ENCODE peak calls at places on chromosome 22, in six cellular contexts. H is Calu3, X is thoracic aorta, O is BJ, G is RWPE1, N is neural crest cell. E is an unnamed sample.

GRCh38 chr22:26768986-26769385 is 111.6 kb downstream of the MIAT start:
- DNase-seq in H (no peak), X (no peak), O (no peak), G (no peak), N (no peak), E (no peak)

GRCh38 chr22:16800358-16800757 is 24.9 kb downstream of the XKR3 start:
- DNase-seq in H (no peak), X (no peak), G (no peak), N (no peak), O (no peak), E (no peak)

GRCh38 chr22:20239063-20239950 is 28.8 kb downstream of the RTN4R start:
- DNase-seq in G (no peak), N (no peak), X (no peak), O (no peak), H (no peak), E (peak)

GRCh38 chr22:50299724-50300619 is 7.5 kb downstream of the PLXNB2 start:
- DNase-seq in G (no peak), O (no peak), N (peak), X (no peak), H (peak), E (peak)

GRCh38 chr22:44407404-44408226 is 90.4 kb downstream of the RTL6 start:
- DNase-seq in N (no peak), H (no peak), O (no peak), X (no peak), G (no peak), E (no peak)

GRCh38 chr22:43396934-43397457 is 14.8 kb upstream of the MPPED1 start:
- DNase-seq in N (no peak), G (no peak), H (no peak), X (no peak), O (no peak), E (no peak)

GRCh38 chr22:20133930-20134549 is 2.4 kb downstream of the ZDHHC8 start:
- DNase-seq in G (no peak), X (no peak), H (no peak), N (no peak), O (no peak), E (no peak)

GRCh38 chr22:44878483-44879300 is 126.3 kb downstream of the ARHGAP8 start:
- DNase-seq in H (no peak), N (no peak), X (no peak), O (no peak), G (no peak), E (no peak)

GRCh38 chr22:49406047-49406650 is 421.5 kb downstream of the BRD1 start:
- DNase-seq in O (no peak), G (no peak), X (no peak), H (no peak), N (no peak), E (no peak)

GRCh38 chr22:48898524-48899377 is 928.9 kb downstream of the BRD1 start:
- DNase-seq in G (no peak), H (no peak), N (no peak), O (no peak), X (no peak), E (no peak)

GRCh38 chr22:20781272-20781990 is 7.5 kb downstream of the SERPIND1 start:
- DNase-seq in G (no peak), O (no peak), N (no peak), X (no peak), H (no peak), E (no peak)

GRCh38 chr22:50635591-50635990 is 7.6 kb upstream of the ARSA start:
- DNase-seq in G (no peak), N (no peak), H (no peak), X (no peak), O (no peak), E (no peak)

GRCh38 chr22:50456466-50457234 is 18.2 kb downstream of the SBF1 start:
- DNase-seq in N (no peak), O (no peak), G (no peak), X (no peak), H (no peak), E (no peak)

GRCh38 chr22:26923498-26923897 is 266.1 kb downstream of the MIAT start:
- DNase-seq in N (no peak), G (no peak), X (no peak), H (no peak), O (no peak), E (no peak)

GRCh38 chr22:20624161-20624616 is 116.8 kb downstream of the MED15 start:
- DNase-seq in X (no peak), H (no peak), O (no peak), N (no peak), G (no peak), E (no peak)

GRCh38 chr22:49088801-49089791 is 738.6 kb downstream of the BRD1 start:
- DNase-seq in N (no peak), H (no peak), G (no peak), X (no peak), O (no peak), E (no peak)

DNA sequence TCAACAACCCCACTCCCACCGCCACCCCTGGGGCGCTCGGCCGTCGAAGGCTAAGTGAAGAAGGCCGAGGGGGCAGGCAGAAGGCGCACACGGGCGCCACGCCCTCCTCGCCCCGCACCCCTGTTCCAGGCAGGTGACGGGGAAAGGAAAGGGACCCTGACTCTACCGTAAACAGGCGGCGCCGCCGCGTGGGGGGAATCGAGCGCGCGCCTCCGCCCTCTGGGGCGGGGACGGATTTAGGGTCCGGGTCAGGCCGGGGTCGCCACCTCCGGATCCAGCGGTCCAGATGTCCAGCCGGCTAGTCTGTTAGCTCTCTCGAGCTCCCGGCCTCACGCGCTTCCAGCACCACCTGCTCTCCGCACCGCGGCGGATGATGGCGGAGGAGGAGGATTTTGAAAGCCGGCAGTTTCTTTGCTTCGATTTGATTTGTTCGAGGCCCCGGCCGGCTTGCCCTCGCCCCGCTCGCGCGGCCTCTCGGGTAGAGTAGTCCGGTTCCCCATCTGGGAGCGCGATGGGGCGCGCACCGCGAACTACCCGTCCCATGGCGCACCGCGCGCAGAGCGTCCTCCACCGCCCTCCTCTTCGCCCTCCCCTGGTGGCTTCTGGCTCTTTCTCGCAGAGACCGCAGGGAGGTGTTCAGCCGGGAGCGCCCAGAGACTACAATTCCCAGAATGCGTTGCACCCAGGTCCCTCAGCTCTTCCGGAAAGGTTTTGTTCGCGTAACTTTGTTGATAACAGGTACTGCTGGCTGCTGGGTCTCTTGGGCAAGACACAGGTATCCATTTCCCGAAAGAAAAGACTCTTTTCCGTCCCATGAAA is at the start of gene RANGAP1:
- DNase-seq in N (peak), G (peak), H (peak), O (peak), X (peak), E (peak)
- TF ChIP-seq CTCF in N (peak), G (no peak), H (no peak), O (peak), X (peak), E (no peak)

GRCh38 chr22:46388647-46389046 is 53.1 kb downstream of the TRMU start:
- DNase-seq in G (no peak), X (no peak), O (no peak), N (no peak), H (no peak), E (no peak)

GRCh38 chr22:46389081-46389480 is 53.6 kb downstream of the TRMU start:
- DNase-seq in H (no peak), N (no peak), G (no peak), X (no peak), O (no peak), E (no peak)

GRCh38 chr22:46382524-46382923 is 47.0 kb downstream of the TRMU start:
- DNase-seq in O (no peak), X (no peak), N (no peak), H (no peak), G (no peak), E (no peak)

GRCh38 chr22:46387748-46388147 is 52.2 kb downstream of the TRMU start:
- DNase-seq in X (no peak), H (no peak), N (no peak), G (no peak), O (no peak), E (no peak)

GRCh38 chr22:46386312-46386711 is 50.8 kb downstream of the TRMU start:
- DNase-seq in X (no peak), O (no peak), G (no peak), N (no peak), H (no peak), E (no peak)
- TF ChIP-seq CTCF in X (no peak), O (no peak), G (no peak), N (peak), H (peak), E (no peak)

GRCh38 chr22:24935771-24936483 is 10.6 kb downstream of the LHFPL7 start:
- DNase-seq in N (no peak), O (no peak), X (no peak), H (no peak), G (no peak), E (no peak)

GRCh38 chr22:24942301-24942700 is 4.2 kb downstream of the LHFPL7 start:
- DNase-seq in X (no peak), N (no peak), O (no peak), G (no peak), H (no peak), E (no peak)

GRCh38 chr22:24938741-24939341 is 7.7 kb downstream of the LHFPL7 start:
- DNase-seq in N (peak), X (no peak), G (peak), H (peak), O (no peak), E (no peak)

GRCh38 chr22:24937114-24937513 is 9.4 kb downstream of the LHFPL7 start:
- DNase-seq in X (no peak), N (peak), H (peak), O (no peak), G (no peak), E (no peak)
- TF ChIP-seq CTCF in X (no peak), N (peak), H (peak), O (no peak), G (peak), E (peak)

GRCh38 chr22:38029370-38029769 is 27.8 kb upstream of the PICK1 start:
- DNase-seq in H (no peak), X (no peak), G (no peak), O (no peak), N (no peak), E (no peak)
- TF ChIP-seq CTCF in H (no peak), X (no peak), G (no peak), O (no peak), N (no peak), E (no peak)

DNA sequence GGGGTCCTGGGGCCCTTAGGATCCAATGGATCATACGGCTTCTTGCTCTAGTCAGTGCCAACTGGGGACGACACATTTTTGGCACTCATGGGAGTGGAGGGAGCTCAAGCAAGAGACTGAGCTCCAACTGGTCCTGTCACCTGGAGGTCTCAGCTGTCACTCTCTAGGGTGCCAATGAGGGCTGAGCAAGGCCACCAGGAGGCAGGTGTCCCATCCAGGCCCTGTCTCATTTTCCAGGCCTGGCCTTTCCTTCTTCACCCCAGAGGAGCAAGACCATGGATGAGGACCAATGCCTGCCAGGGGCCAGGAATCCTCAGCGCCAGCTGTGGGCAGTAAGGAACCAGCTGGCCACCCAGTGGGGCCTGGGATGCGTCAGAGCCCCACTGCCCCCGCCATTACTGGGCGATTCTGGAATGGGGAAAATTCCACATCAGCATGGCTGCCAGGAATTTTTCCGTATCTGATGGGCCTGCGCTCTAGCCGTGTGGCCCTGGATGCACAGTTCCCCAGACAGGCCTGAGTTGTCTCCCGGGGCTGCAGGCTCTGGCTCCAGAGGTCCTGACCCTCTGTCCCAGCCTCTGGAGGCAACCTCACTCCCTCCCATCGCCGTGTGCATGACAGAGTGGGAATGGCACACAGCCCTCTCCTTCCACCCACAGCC is 676 bp upstream of the GAL3ST1 start:
- DNase-seq in O (no peak), H (no peak), N (no peak), G (no peak), X (peak), E (no peak)
- TF ChIP-seq CTCF in O (peak), H (no peak), N (peak), G (no peak), X (no peak), E (no peak)

GRCh38 chr22:37334859-37335818 is 52.8 kb downstream of the CYTH4 start:
- DNase-seq in O (no peak), H (no peak), X (no peak), G (no peak), N (no peak), E (peak)
- TF ChIP-seq CTCF in O (no peak), H (no peak), X (no peak), G (no peak), N (peak), E (peak)

GRCh38 chr22:17957683-17958082 is 66.7 kb downstream of the MICAL3 start:
- DNase-seq in X (no peak), G (no peak), H (no peak), O (no peak), N (no peak), E (no peak)

GRCh38 chr22:17954860-17955587 is 69.3 kb downstream of the MICAL3 start:
- DNase-seq in X (no peak), N (no peak), H (no peak), G (no peak), O (no peak), E (no peak)

GRCh38 chr22:17953147-17953546 is 71.2 kb downstream of the MICAL3 start:
- DNase-seq in O (no peak), N (no peak), X (no peak), H (no peak), G (no peak), E (no peak)

GRCh38 chr22:17954200-17954859 is 70.0 kb downstream of the MICAL3 start:
- DNase-seq in H (no peak), X (no peak), O (no peak), G (no peak), N (no peak), E (no peak)

DNA sequence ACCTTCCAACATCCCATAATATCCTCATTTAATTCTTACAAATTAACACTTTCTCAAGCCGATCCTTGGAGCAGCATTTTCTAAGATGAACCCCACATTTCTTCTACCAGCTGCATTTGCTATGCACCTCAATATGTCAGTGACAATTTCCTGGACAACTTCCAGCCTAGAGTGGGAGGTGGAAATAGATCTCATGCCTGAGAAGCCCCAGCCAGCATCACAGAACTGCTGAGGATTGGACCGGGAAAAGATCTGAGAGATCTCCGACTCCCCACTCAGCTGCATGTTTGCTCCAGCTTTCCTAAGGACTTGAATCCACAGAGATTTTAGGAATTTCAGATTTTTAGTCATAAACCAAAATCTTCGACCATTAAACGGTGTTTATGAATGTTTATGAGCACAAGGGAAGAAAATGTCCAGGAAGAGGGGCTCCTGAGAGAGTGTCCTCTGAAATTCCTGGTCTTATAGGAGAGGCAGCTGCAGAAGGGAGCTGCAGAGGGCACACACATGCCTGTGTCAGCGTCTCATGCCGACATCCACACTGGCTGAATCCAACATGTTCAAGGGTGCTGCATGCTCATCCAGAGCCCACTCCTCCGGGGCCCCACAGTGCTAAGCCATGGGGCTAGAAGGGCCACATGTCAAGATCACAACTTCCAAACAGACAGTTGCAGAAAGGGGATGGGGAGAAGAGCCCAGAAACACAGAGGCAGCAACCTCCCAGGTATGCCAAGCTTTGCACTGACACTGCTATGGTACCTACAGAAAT is 68.6 kb downstream of the MICAL3 start:
- DNase-seq in X (no peak), O (no peak), N (no peak), H (no peak), G (no peak), E (no peak)
- TF ChIP-seq CTCF in X (no peak), O (no peak), N (no peak), H (no peak), G (no peak), E (no peak)

GRCh38 chr22:39364646-39365405 is 15.0 kb downstream of the SYNGR1 start:
- DNase-seq in X (no peak), G (no peak), H (no peak), N (no peak), O (no peak), E (no peak)
- TF ChIP-seq CTCF in X (no peak), G (no peak), H (no peak), N (no peak), O (peak), E (no peak)

DNA sequence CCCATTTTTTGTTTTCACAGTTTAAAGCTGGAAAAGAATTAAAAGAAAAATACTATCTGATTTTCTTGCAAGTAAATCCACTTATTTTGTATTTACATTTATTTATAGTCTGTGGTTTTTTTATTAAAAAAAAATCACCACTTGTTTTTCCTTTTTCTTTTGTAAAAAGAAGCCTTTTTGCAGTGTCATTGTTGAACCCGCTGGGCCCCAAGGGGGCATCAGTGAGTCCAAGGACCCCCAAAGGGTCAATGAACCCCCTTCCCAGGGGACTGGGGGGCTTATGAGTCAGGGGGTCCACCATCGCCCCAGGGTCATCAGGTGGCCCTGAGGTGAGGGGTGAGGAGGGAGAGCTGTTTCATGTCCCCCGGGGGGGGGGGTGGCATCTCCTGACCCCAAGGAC is 34.0 kb upstream of the EIF3D start:
- DNase-seq in X (no peak), O (no peak), H (no peak), G (no peak), N (no peak), E (no peak)
- TF ChIP-seq CTCF in X (no peak), O (no peak), H (no peak), G (no peak), N (no peak), E (no peak)

E was measured in glutamatergic neuron.